ENCODE peak calls at places on chromosomes 13 and 19, in six cellular contexts. One of them, this sample, is unnamed.

GRCh38 chr19:33830264-33830663 is 33.6 kb downstream of the KCTD15 start:
- DNase-seq in SK-N-SH: no peak
- DNase-seq in A549: no peak
- DNase-seq in spleen: no peak
- DNase-seq in heart left ventricle: no peak
- DNase-seq in tibial nerve: no peak
- DNase-seq in this sample: no peak

GRCh38 chr13:94825507-94825906 is 113.2 kb upstream of the SOX21 start:
- DNase-seq in spleen: no peak
- DNase-seq in SK-N-SH: peak; percentile 7
- DNase-seq in tibial nerve: peak; percentile 52
- DNase-seq in A549: no peak
- DNase-seq in heart left ventricle: peak; percentile 57
- DNase-seq in this sample: peak; percentile 97

GRCh38 chr13:105220063-105220462 is 1315.4 kb downstream of the EFNB2 start:
- DNase-seq in heart left ventricle: no peak
- DNase-seq in SK-N-SH: no peak
- DNase-seq in tibial nerve: no peak
- DNase-seq in A549: no peak
- DNase-seq in spleen: no peak
- DNase-seq in this sample: no peak

GRCh38 chr13:64075543-64076271 is 2660.1 kb upstream of the PCDH20 start:
- DNase-seq in tibial nerve: no peak
- DNase-seq in A549: no peak
- DNase-seq in SK-N-SH: no peak
- DNase-seq in spleen: no peak
- DNase-seq in heart left ventricle: no peak
- DNase-seq in this sample: no peak

GRCh38 chr13:110496281-110496680 is 65.2 kb downstream of the RAB20 start:
- DNase-seq in A549: no peak
- DNase-seq in spleen: no peak
- DNase-seq in tibial nerve: no peak
- DNase-seq in SK-N-SH: no peak
- DNase-seq in heart left ventricle: no peak
- DNase-seq in this sample: no peak

GRCh38 chr13:31781064-31781463 is 41.7 kb downstream of the RXFP2 start:
- DNase-seq in SK-N-SH: no peak
- DNase-seq in tibial nerve: no peak
- DNase-seq in heart left ventricle: no peak
- DNase-seq in spleen: no peak
- DNase-seq in A549: no peak
- DNase-seq in this sample: no peak

GRCh38 chr13:64556391-64556790 is 2673.7 kb downstream of the PCDH9 start:
- DNase-seq in heart left ventricle: no peak
- DNase-seq in spleen: no peak
- DNase-seq in A549: no peak
- DNase-seq in tibial nerve: no peak
- DNase-seq in SK-N-SH: no peak
- DNase-seq in this sample: no peak

GRCh38 chr13:76903544-76904162 is 17.4 kb upstream of the KCTD12 start:
- DNase-seq in A549: peak; percentile 30
- DNase-seq in heart left ventricle: peak; percentile 54
- DNase-seq in tibial nerve: peak; percentile 63
- DNase-seq in spleen: peak; percentile 83
- DNase-seq in SK-N-SH: peak; percentile 73
- DNase-seq in this sample: peak; percentile 78

GRCh38 chr19:8161135-8161646 is 11.8 kb upstream of the FBN3 start:
- DNase-seq in heart left ventricle: no peak
- DNase-seq in A549: no peak
- DNase-seq in spleen: no peak
- DNase-seq in SK-N-SH: peak; percentile 40
- DNase-seq in tibial nerve: no peak
- DNase-seq in this sample: no peak

GRCh38 chr13:110123041-110123809 is 183.7 kb downstream of the COL4A1 start:
- DNase-seq in heart left ventricle: no peak
- DNase-seq in SK-N-SH: no peak
- DNase-seq in spleen: no peak
- DNase-seq in A549: no peak
- DNase-seq in tibial nerve: no peak
- DNase-seq in this sample: no peak

GRCh38 chr19:30498707-30499106 is 126.5 kb downstream of the ZNF536 start:
- DNase-seq in A549: no peak
- DNase-seq in heart left ventricle: no peak
- DNase-seq in tibial nerve: no peak
- DNase-seq in spleen: no peak
- DNase-seq in SK-N-SH: no peak
- DNase-seq in this sample: no peak

GRCh38 chr13:111902726-111903125 is 164.2 kb upstream of the SOX1 start:
- DNase-seq in spleen: no peak
- DNase-seq in SK-N-SH: no peak
- DNase-seq in A549: no peak
- DNase-seq in heart left ventricle: peak; percentile 6
- DNase-seq in tibial nerve: no peak
- DNase-seq in this sample: no peak

GRCh38 chr13:57627663-57628062 is 3.9 kb upstream of the PCDH17 start:
- DNase-seq in spleen: no peak
- DNase-seq in A549: no peak
- DNase-seq in tibial nerve: no peak
- DNase-seq in heart left ventricle: no peak
- DNase-seq in SK-N-SH: peak; percentile 51
- DNase-seq in this sample: no peak

GRCh38 chr19:41218615-41219507 is at the start of gene AXL:
- DNase-seq in A549: peak; percentile 97
- DNase-seq in spleen: no peak
- DNase-seq in heart left ventricle: peak; percentile 83
- DNase-seq in tibial nerve: peak; percentile 84
- DNase-seq in SK-N-SH: peak; percentile 43
- DNase-seq in this sample: peak; percentile 51
- H3K4me3 ChIP-seq in A549: peak within 1 kb of the TSS; percentile 61
- H3K4me3 ChIP-seq in spleen: peak within 1 kb of the TSS; percentile 39
- H3K4me3 ChIP-seq in heart left ventricle: peak within 1 kb of the TSS; percentile 79
- H3K4me3 ChIP-seq in tibial nerve: peak within 1 kb of the TSS; percentile 89
- H3K4me3 ChIP-seq in SK-N-SH: peak within 1 kb of the TSS; percentile 81
- H3K4me3 ChIP-seq in this sample: peak within 1 kb of the TSS; percentile 65

GRCh38 chr19:46609511-46610412 is 8.6 kb downstream of the CALM3 start:
- DNase-seq in A549: no peak
- DNase-seq in SK-N-SH: peak; percentile 8
- DNase-seq in spleen: peak; percentile 65
- DNase-seq in heart left ventricle: peak; percentile 16
- DNase-seq in tibial nerve: no peak
- DNase-seq in this sample: no peak
- H3K4me1 ChIP-seq in A549: no peaks in the 10 kb centered on the region
- H3K4me1 ChIP-seq in SK-N-SH: no peaks in the 10 kb centered on the region
- H3K4me1 ChIP-seq in spleen: peaks cover 79% of the 10 kb centered on the region
- H3K4me1 ChIP-seq in heart left ventricle: peaks cover 30% of the 10 kb centered on the region
- H3K4me1 ChIP-seq in tibial nerve: peaks cover 84% of the 10 kb centered on the region
- H3K4me1 ChIP-seq in this sample: peaks cover 8% of the 10 kb centered on the region

GRCh38 chr19:39335168-39335567 is 675 bp downstream of the GMFG start:
- DNase-seq in tibial nerve: no peak
- DNase-seq in spleen: peak; percentile 84
- DNase-seq in SK-N-SH: peak; percentile 14
- DNase-seq in heart left ventricle: no peak
- DNase-seq in A549: no peak
- DNase-seq in this sample: no peak

GRCh38 chr19:39332293-39332692 is 3.5 kb downstream of the GMFG start:
- DNase-seq in heart left ventricle: no peak
- DNase-seq in SK-N-SH: no peak
- DNase-seq in spleen: no peak
- DNase-seq in A549: no peak
- DNase-seq in tibial nerve: no peak
- DNase-seq in this sample: no peak

GRCh38 chr19:39336483-39336882 is 640 bp upstream of the GMFG start:
- DNase-seq in SK-N-SH: no peak
- DNase-seq in A549: no peak
- DNase-seq in heart left ventricle: no peak
- DNase-seq in tibial nerve: no peak
- DNase-seq in spleen: no peak
- DNase-seq in this sample: no peak

GRCh38 chr19:39333507-39333906 is 2.3 kb downstream of the GMFG start:
- DNase-seq in tibial nerve: no peak
- DNase-seq in heart left ventricle: no peak
- DNase-seq in SK-N-SH: no peak
- DNase-seq in spleen: no peak
- DNase-seq in A549: no peak
- DNase-seq in this sample: no peak

DNA sequence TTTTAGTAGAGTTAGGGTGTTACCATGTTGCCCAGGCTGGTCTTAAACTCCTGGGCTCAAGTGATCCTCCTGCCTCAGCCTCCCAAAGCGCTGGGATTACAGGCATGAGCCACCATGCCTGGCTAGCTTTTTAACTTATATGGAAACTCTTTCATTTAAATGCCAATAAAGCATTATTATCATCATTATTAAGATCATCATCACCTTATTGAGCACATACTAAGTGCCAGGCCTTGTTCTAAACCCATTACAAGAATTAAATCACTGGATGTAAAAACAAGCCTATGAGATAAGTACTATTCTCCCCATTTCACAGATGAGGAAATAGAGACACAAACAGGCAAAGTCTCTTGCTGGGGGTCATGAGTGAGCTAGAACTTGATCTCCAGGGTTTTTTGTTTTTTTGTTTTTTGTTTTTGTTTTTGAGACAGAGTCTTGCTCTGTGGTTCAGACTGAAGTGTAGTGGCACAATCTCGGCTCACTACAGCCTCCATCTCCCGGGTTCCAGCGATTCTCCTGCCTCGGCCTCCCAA is 1.3 kb downstream of the GMFG start:
- DNase-seq in A549: no peak
- DNase-seq in spleen: no peak
- DNase-seq in SK-N-SH: no peak
- DNase-seq in tibial nerve: no peak
- DNase-seq in heart left ventricle: no peak
- DNase-seq in this sample: no peak
- H3K4me3 ChIP-seq in A549: no peak overlapping the region
- H3K4me3 ChIP-seq in spleen: peak overlapping the region; percentile 69
- H3K4me3 ChIP-seq in SK-N-SH: no peak overlapping the region
- H3K4me3 ChIP-seq in tibial nerve: peak overlapping the region; percentile 45
- H3K4me3 ChIP-seq in heart left ventricle: peak overlapping the region; percentile 55
- H3K4me3 ChIP-seq in this sample: no peak overlapping the region

DNA sequence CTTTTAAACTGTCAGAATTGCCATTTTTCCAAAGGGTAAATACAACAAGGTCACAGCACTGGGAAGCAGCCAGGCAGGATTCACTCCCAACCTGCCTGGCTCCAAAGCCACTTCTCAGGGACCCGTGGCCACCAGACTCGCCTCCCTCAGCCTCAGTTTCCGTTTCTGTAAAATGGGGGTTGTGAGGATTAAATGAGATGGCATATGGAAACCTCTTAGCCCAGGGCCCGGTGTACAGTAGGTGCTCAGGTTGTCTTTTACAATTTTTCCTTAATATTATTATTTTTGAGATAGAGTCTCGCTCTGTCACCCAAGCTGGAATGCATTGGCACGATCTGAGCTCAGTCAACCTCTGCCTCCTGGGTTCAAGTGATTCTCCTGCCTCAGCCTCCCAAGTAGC is 10.1 kb downstream of the YJU2 start:
- DNase-seq in A549: no peak
- DNase-seq in heart left ventricle: no peak
- DNase-seq in spleen: no peak
- DNase-seq in SK-N-SH: no peak
- DNase-seq in tibial nerve: no peak
- DNase-seq in this sample: no peak
- H3K4me1 ChIP-seq in A549: no peaks in the 10 kb centered on the region
- H3K4me1 ChIP-seq in heart left ventricle: no peaks in the 10 kb centered on the region
- H3K4me1 ChIP-seq in spleen: peaks cover 11% of the 10 kb centered on the region
- H3K4me1 ChIP-seq in SK-N-SH: no peaks in the 10 kb centered on the region
- H3K4me1 ChIP-seq in tibial nerve: peaks cover 7% of the 10 kb centered on the region
- H3K4me1 ChIP-seq in this sample: no peaks in the 10 kb centered on the region

DNA sequence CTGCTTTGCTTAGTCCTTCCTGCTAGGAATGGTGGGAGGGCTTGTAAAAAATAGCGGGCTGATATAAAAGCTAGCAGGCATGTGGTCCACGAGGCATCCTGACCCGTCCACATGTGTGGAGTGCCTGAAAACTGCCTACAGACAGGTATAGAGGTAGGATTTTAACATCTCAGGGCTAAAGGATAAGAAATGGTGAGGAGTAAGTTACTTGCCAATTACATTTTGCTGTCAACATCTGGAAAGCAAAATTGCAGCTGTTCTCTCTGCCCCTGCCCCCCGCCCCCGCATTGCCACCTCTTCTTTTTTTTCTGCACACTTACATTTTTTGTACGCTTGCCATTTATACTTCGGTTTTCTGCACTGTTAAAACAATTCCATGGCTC is 21.0 kb downstream of the NFIX start:
- DNase-seq in spleen: no peak
- DNase-seq in tibial nerve: no peak
- DNase-seq in heart left ventricle: no peak
- DNase-seq in A549: no peak
- DNase-seq in SK-N-SH: no peak
- DNase-seq in this sample: no peak
- H3K4me3 ChIP-seq in spleen: no peak overlapping the region
- H3K4me3 ChIP-seq in tibial nerve: no peak overlapping the region
- H3K4me3 ChIP-seq in heart left ventricle: peak overlapping the region; percentile 24
- H3K4me3 ChIP-seq in A549: no peak overlapping the region
- H3K4me3 ChIP-seq in SK-N-SH: no peak overlapping the region
- H3K4me3 ChIP-seq in this sample: no peak overlapping the region

GRCh38 chr19:18417250-18418033 is 1.8 kb upstream of the SSBP4 start:
- DNase-seq in tibial nerve: no peak
- DNase-seq in heart left ventricle: peak; percentile 92
- DNase-seq in spleen: peak; percentile 93
- DNase-seq in A549: no peak
- DNase-seq in SK-N-SH: peak; percentile 91
- DNase-seq in this sample: no peak

GRCh38 chr19:18416778-18417249 is 2.4 kb upstream of the SSBP4 start:
- DNase-seq in heart left ventricle: peak; percentile 95
- DNase-seq in spleen: peak; percentile 92
- DNase-seq in SK-N-SH: peak; percentile 92
- DNase-seq in A549: no peak
- DNase-seq in tibial nerve: peak; percentile 87
- DNase-seq in this sample: no peak

GRCh38 chr19:18412610-18413239 is 6.5 kb upstream of the SSBP4 start:
- DNase-seq in spleen: no peak
- DNase-seq in heart left ventricle: no peak
- DNase-seq in A549: no peak
- DNase-seq in SK-N-SH: no peak
- DNase-seq in tibial nerve: no peak
- DNase-seq in this sample: no peak

GRCh38 chr19:18414504-18415176 is 4.6 kb upstream of the SSBP4 start:
- DNase-seq in tibial nerve: no peak
- DNase-seq in spleen: peak; percentile 78
- DNase-seq in SK-N-SH: no peak
- DNase-seq in A549: no peak
- DNase-seq in heart left ventricle: peak; percentile 39
- DNase-seq in this sample: no peak

GRCh38 chr19:18415177-18415867 is 3.9 kb upstream of the SSBP4 start:
- DNase-seq in tibial nerve: peak; percentile 69
- DNase-seq in SK-N-SH: no peak
- DNase-seq in heart left ventricle: peak; percentile 90
- DNase-seq in A549: no peak
- DNase-seq in spleen: peak; percentile 85
- DNase-seq in this sample: no peak
- H3K4me1 ChIP-seq in tibial nerve: peaks cover 61% of the 10 kb centered on the region
- H3K4me1 ChIP-seq in SK-N-SH: peaks cover 44% of the 10 kb centered on the region
- H3K4me1 ChIP-seq in heart left ventricle: peaks cover 56% of the 10 kb centered on the region
- H3K4me1 ChIP-seq in A549: peaks cover 47% of the 10 kb centered on the region
- H3K4me1 ChIP-seq in spleen: peaks cover 75% of the 10 kb centered on the region
- H3K4me1 ChIP-seq in this sample: peaks cover 37% of the 10 kb centered on the region